ENCODE peak calls at places on chromosomes 16 and 17, in seven cellular contexts. E is thoracic aorta, P is AG10803, N is GM23338, K is astrocyte of the spinal cord, J is tibial nerve, H is psoas muscle. L is an unnamed sample.

GRCh38 chr17:29042679-29043538 is at the start of gene PIPOX:
- DNase-seq in N (peak), J (no peak), P (no peak), H (no peak), E (no peak), K (peak), L (peak)

GRCh38 chr16:65869261-65869660 is 497.2 kb upstream of the CDH5 start:
- DNase-seq in N (no peak), J (no peak), K (no peak), E (no peak), P (no peak), H (no peak), L (no peak)

GRCh38 chr17:28643979-28644781 is 778 bp downstream of the BLTP2 start:
- DNase-seq in E (no peak), N (peak), P (peak), K (peak), J (no peak), H (peak), L (peak)

GRCh38 chr17:79042421-79043190 is 18.6 kb downstream of the C1QTNF1 start:
- DNase-seq in J (peak), K (peak), H (peak), N (peak), P (peak), E (no peak), L (no peak)

GRCh38 chr17:18006495-18007239 is 32.3 kb downstream of the ATPAF2 start:
- DNase-seq in J (no peak), P (no peak), E (no peak), K (no peak), N (peak), H (no peak), L (no peak)

GRCh38 chr16:7992616-7993015 is 597.7 kb downstream of the TMEM114 start:
- DNase-seq in J (no peak), P (no peak), E (no peak), N (no peak), H (no peak), K (no peak), L (no peak)

GRCh38 chr17:81993726-81994592 is 16.5 kb downstream of the ASPSCR1 start:
- DNase-seq in N (no peak), K (no peak), P (no peak), H (no peak), J (no peak), E (no peak), L (peak)

GRCh38 chr17:81976332-81977210 is 858 bp upstream of the ASPSCR1 start:
- DNase-seq in N (peak), J (no peak), K (no peak), P (no peak), H (peak), E (no peak), L (no peak)

GRCh38 chr16:51420247-51420646 is 269.2 kb upstream of the SALL1 start:
- DNase-seq in K (no peak), H (no peak), E (no peak), P (no peak), J (no peak), N (no peak), L (no peak)

GRCh38 chr16:83402969-83403368 is 404.8 kb upstream of the HSBP1 start:
- DNase-seq in K (peak), E (no peak), H (no peak), P (peak), J (no peak), N (peak), L (no peak)

GRCh38 chr17:38877130-38877851 is 7.4 kb downstream of the LASP1 start:
- DNase-seq in E (no peak), J (no peak), N (peak), H (no peak), K (no peak), P (no peak), L (no peak)

GRCh38 chr17:77061711-77062110 is 79.1 kb upstream of the SEC14L1 start:
- DNase-seq in K (no peak), J (no peak), N (no peak), H (no peak), E (no peak), P (no peak), L (no peak)

GRCh38 chr17:28574536-28574935 is 2.2 kb downstream of the ALDOC start:
- DNase-seq in J (no peak), H (no peak), K (no peak), E (no peak), P (no peak), N (no peak), L (no peak)

GRCh38 chr16:85767569-85767968 is 16.7 kb upstream of the C16orf74 start:
- DNase-seq in N (no peak), E (no peak), K (peak), H (no peak), P (peak), J (no peak), L (no peak)

GRCh38 chr17:13329421-13329820 is 272.3 kb downstream of the HS3ST3A1 start:
- DNase-seq in H (no peak), K (no peak), J (no peak), N (no peak), E (no peak), P (no peak), L (no peak)

GRCh38 chr17:45022655-45023339 is 28.6 kb downstream of the DCAKD start:
- DNase-seq in K (no peak), P (no peak), J (no peak), N (no peak), H (no peak), E (no peak), L (no peak)

GRCh38 chr16:48442379-48442778 is 57.2 kb upstream of the SIAH1 start:
- DNase-seq in E (no peak), H (no peak), N (no peak), P (no peak), K (no peak), J (no peak), L (no peak)

GRCh38 chr16:9381399-9381798 is 290.0 kb downstream of the HAPSTR1 start:
- DNase-seq in J (no peak), K (no peak), H (no peak), P (no peak), E (no peak), N (no peak), L (no peak)

GRCh38 chr16:3665508-3665907 is 11.0 kb downstream of the DNASE1 start:
- DNase-seq in J (no peak), K (no peak), N (no peak), P (no peak), E (no peak), H (no peak), L (no peak)

GRCh38 chr17:27569257-27569722 is 61.7 kb upstream of the LGALS9 start:
- DNase-seq in P (no peak), K (no peak), E (no peak), J (no peak), N (peak), H (peak), L (no peak)

GRCh38 chr17:78839173-78839761 is 1.3 kb downstream of the USP36 start:
- DNase-seq in E (no peak), P (peak), J (no peak), H (no peak), N (no peak), K (peak), L (no peak)

DNA sequence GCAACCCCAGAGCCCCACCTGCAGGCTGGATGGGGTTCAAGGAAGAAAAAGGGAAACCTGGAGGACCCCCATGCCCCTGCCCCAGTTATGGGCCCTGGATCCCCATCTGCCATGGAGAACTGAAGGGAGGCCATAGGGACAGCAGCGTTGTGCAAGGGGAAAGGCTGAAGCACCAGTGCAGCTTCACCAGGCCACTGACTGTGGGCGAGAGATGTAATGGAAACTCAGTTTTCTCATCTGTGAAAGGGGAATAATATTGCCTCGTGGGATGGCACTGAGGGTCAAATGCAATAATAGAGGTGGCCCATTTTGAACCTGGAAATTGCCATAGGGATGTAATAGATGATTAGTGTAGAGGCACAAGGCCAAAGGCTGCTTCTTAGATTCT is 9.9 kb upstream of the TSPOAP1 start:
- DNase-seq in N (no peak), H (no peak), J (no peak), E (no peak), P (no peak), K (no peak), L (no peak)
- TF ChIP-seq CTCF in N (peak), H (no peak), J (no peak), E (no peak), P (no peak), K (no peak), L (no peak)

GRCh38 chr16:14018848-14019247 is 52.3 kb upstream of the MRTFB start:
- DNase-seq in H (no peak), P (no peak), K (no peak), N (peak), E (no peak), J (no peak), L (no peak)
- TF ChIP-seq CTCF in H (no peak), P (no peak), K (no peak), N (peak), E (no peak), J (no peak), L (no peak)

GRCh38 chr16:12341423-12341822 is 364.9 kb downstream of the SNX29 start:
- DNase-seq in K (peak), E (no peak), J (no peak), P (peak), N (no peak), H (no peak), L (no peak)

GRCh38 chr16:12339686-12340085 is 363.2 kb downstream of the SNX29 start:
- DNase-seq in H (no peak), J (no peak), E (no peak), K (peak), N (no peak), P (peak), L (no peak)

GRCh38 chr16:12337776-12338655 is 361.5 kb downstream of the SNX29 start:
- DNase-seq in E (no peak), H (no peak), K (peak), P (no peak), N (no peak), J (no peak), L (no peak)

GRCh38 chr16:12341966-12342365 is 365.4 kb downstream of the SNX29 start:
- DNase-seq in K (no peak), H (no peak), E (no peak), N (no peak), P (peak), J (no peak), L (no peak)

DNA sequence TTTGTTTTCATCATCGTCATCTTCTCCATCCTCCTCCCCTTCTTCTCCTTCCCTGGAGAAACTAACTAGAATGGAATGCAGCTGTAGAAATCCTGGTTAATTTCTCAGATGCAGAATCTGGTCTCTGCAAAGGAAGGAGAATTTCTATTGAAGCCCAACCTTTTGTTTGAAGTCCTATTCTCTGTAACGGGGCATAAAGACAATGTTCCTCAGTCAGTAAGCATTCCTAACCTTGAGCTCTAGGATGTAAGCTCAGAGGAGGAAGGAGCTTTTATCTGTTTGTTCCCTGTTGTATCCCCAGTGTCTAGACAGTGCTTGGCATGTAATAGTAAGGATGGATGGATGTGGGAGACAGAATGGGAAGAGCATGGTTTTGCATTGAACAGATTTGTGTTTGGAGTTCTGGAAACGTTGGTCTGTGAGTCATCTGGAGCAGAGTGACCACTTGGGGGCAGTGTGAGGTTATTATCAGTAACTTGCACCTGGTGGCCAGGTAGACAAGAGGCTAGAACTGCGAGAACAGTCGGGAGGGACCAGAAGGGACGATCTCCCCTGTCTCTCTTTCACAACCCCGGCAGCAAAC is 363.7 kb downstream of the SNX29 start:
- DNase-seq in K (peak), E (no peak), N (peak), J (no peak), P (peak), H (no peak), L (no peak)
- TF ChIP-seq CTCF in K (peak), E (no peak), N (peak), J (no peak), P (peak), H (peak), L (peak)

GRCh38 chr17:75995385-75995925 is 5.2 kb upstream of the CDK3 start:
- DNase-seq in P (no peak), J (no peak), K (no peak), H (no peak), N (no peak), E (no peak), L (no peak)
- TF ChIP-seq CTCF in P (no peak), J (no peak), K (no peak), H (no peak), N (no peak), E (no peak), L (no peak)

L was measured in mesothelial cell of epicardium.